ENCODE peak calls at places on chromosomes 12 and 14, in four cellular contexts. Z is A549, J is Panc1, B is WERI-Rb-1. U is an unnamed sample.

GRCh38 chr14:73269729-73270651 is 32.7 kb downstream of the PAPLN start:
- DNase-seq in Z (no peak), J (no peak), B (no peak), U (peak; percentile 93)

GRCh38 chr12:56987011-56987410 is 19.3 kb downstream of the ZBTB39 start:
- DNase-seq in Z (no peak), J (no peak), B (no peak), U (no peak)

GRCh38 chr12:77058740-77059139 is 6.6 kb downstream of the E2F7 start:
- DNase-seq in Z (no peak), J (no peak), B (no peak), U (no peak)

GRCh38 chr12:130281157-130281799 is 56.4 kb upstream of the PIWIL1 start:
- DNase-seq in Z (peak; percentile 25), J (no peak), B (peak; percentile 83), U (no peak)

GRCh38 chr14:99756796-99757195 is 36.4 kb upstream of the EML1 start:
- DNase-seq in Z (no peak), J (no peak), B (no peak), U (peak; percentile 50)

GRCh38 chr12:96063046-96063445 is 27.7 kb upstream of the LTA4H start:
- DNase-seq in Z (peak; percentile 26), J (no peak), B (no peak), U (peak; percentile 72)

GRCh38 chr12:21527451-21528180 is 1.5 kb downstream of the SPX start:
- DNase-seq in Z (peak; percentile 70), J (no peak), B (peak; percentile 38), U (peak; percentile 75)

GRCh38 chr12:1890119-1890703 is 28.2 kb downstream of the CACNA2D4 start:
- DNase-seq in Z (no peak), J (no peak), B (no peak), U (no peak)

GRCh38 chr12:57985685-57986084 is 44.3 kb downstream of the ATP23 start:
- DNase-seq in Z (no peak), J (no peak), B (no peak), U (no peak)

GRCh38 chr14:64841121-64841611 is 38.5 kb downstream of the SPTB start:
- DNase-seq in Z (peak; percentile 58), J (no peak), B (no peak), U (no peak)

GRCh38 chr12:11763760-11764520 is 114.5 kb downstream of the ETV6 start:
- DNase-seq in Z (no peak), J (no peak), B (no peak), U (no peak)

GRCh38 chr12:45634273-45634917 is 95.1 kb upstream of the ARID2 start:
- DNase-seq in Z (no peak), J (no peak), B (no peak), U (no peak)

GRCh38 chr12:124768462-124769165 is 95.0 kb downstream of the SCARB1 start:
- DNase-seq in Z (no peak), J (no peak), B (peak; percentile 48), U (no peak)

GRCh38 chr12:50390284-50390683 is 6.1 kb downstream of the FAM186A start:
- DNase-seq in Z (peak; percentile 35), J (no peak), B (no peak), U (peak; percentile 92)

GRCh38 chr14:32545109-32545857 is 216.2 kb downstream of the AKAP6 start:
- DNase-seq in Z (no peak), J (no peak), B (no peak), U (no peak)

GRCh38 chr12:104115587-104115975 is 22.4 kb downstream of the NFYB start:
- DNase-seq in Z (no peak), J (no peak), B (no peak), U (no peak)

GRCh38 chr14:78405071-78405856 is 235.1 kb downstream of the NRXN3 start:
- DNase-seq in Z (no peak), J (no peak), B (no peak), U (no peak)

GRCh38 chr12:119772431-119772830 is 104.5 kb downstream of the PRKAB1 start:
- DNase-seq in Z (no peak), J (no peak), B (no peak), U (no peak)

GRCh38 chr12:57099062-57099714 is 10.3 kb downstream of the NAB2 start:
- DNase-seq in Z (no peak), J (no peak), B (no peak), U (peak; percentile 70)

GRCh38 chr14:47976139-47976538 is 300.7 kb upstream of the MDGA2 start:
- DNase-seq in Z (no peak), J (no peak), B (no peak), U (no peak)

GRCh38 chr14:95361373-95362179 is 41.9 kb upstream of the CLMN start:
- DNase-seq in Z (peak; percentile 25), J (no peak), B (peak; percentile 49), U (no peak)

GRCh38 chr12:6774557-6775062 is 2.3 kb downstream of the LAG3 start:
- DNase-seq in Z (no peak), J (no peak), B (no peak), U (peak; percentile 48)

GRCh38 chr12:57838594-57839302 is 7.8 kb downstream of the CTDSP2 start:
- DNase-seq in Z (no peak), J (no peak), B (no peak), U (peak; percentile 54)

GRCh38 chr14:66005899-66006434 is 480.2 kb upstream of the CCDC196 start:
- DNase-seq in Z (no peak), J (no peak), B (no peak), U (no peak)

GRCh38 chr12:4201333-4202105 is 72.0 kb upstream of the CCND2 start:
- DNase-seq in Z (no peak), J (no peak), B (no peak), U (peak; percentile 9)

GRCh38 chr14:73295198-73295796 is 58.0 kb downstream of the PAPLN start:
- DNase-seq in Z (peak; percentile 43), J (no peak), B (no peak), U (no peak)

GRCh38 chr12:42612258-42612608 is 22.7 kb upstream of the PRICKLE1 start:
- DNase-seq in Z (no peak), J (no peak), B (no peak), U (no peak)

GRCh38 chr12:71804505-71804904 is 35.1 kb upstream of the TBC1D15 start:
- DNase-seq in Z (no peak), J (no peak), B (peak; percentile 10), U (no peak)

GRCh38 chr12:115166698-115167315 is 482.8 kb upstream of the TBX3 start:
- DNase-seq in Z (no peak), J (no peak), B (peak; percentile 12), U (no peak)

GRCh38 chr12:85390281-85390680 is 110.3 kb downstream of the ALX1 start:
- DNase-seq in Z (no peak), J (no peak), B (no peak), U (no peak)

GRCh38 chr12:104737682-104738370 is 220.3 kb downstream of the SLC41A2 start:
- DNase-seq in Z (no peak), J (no peak), B (no peak), U (no peak)

DNA sequence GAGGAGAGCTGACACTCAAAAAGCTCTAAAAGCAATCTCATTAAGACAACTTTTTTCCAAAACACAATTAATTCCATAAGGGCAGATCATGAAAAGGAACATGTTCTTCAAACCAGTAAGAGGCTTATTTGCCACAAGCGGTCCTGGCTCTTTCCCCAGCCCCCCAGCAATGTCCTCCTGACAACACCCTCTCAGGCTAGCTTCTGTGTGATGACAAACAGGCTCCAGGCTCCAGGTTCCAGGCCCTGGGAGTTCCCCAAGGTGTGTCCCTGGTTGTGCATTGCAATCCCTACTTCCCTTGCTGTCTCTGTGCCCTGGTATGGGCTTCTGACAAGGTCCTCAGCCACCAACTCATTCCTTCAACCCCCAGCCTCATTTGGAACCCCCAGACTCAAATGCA is 8.9 kb downstream of the HVCN1 start:
- DNase-seq in Z (no peak), J (no peak), B (no peak), U (peak; percentile 34)
- TF ChIP-seq CTCF in Z (no peak), J (no peak), B (no peak), U (no peak)

GRCh38 chr12:100927825-100928224 is 133.2 kb downstream of the ANO4 start:
- DNase-seq in Z (no peak), J (no peak), B (no peak), U (peak; percentile 59)

DNA sequence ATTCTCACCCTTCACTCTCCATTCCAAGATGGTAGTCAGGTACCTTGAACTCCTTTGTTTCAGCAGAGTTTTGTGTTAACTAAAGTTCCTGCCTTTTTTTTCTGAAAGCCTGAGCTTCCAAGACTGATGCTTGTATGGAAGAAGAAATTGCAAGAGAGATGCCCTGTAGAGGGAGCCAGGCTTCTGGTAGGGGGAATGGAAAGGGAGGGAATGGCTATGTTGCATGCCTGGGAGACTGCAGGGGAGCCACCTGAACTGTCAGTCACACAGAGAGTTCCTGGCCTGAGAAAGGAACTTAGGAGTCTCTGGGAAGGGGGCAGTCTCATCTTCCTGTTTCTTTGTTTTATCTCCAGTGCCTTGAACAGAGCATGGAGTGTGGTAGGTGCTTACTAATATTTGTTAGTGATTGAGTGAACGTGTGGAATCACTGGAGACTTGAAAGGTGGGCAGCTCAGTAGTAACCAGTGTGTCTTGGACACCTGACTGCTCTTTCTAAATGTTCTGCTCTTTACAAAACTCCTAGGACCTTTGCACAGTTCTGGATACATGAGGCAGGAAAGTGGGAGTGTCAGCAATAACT is 132.2 kb downstream of the ANO4 start:
- DNase-seq in Z (no peak), J (no peak), B (peak; percentile 51), U (no peak)
- TF ChIP-seq CTCF in Z (no peak), J (peak; percentile 29), B (peak; percentile 52), U (peak; percentile 44)

GRCh38 chr14:58796201-58796600 is 158.4 kb downstream of the DACT1 start:
- DNase-seq in Z (no peak), J (no peak), B (no peak), U (no peak)

GRCh38 chr14:58789756-58790155 is 152.0 kb downstream of the DACT1 start:
- DNase-seq in Z (no peak), J (no peak), B (no peak), U (no peak)

GRCh38 chr14:58794993-58795762 is 157.4 kb downstream of the DACT1 start:
- DNase-seq in Z (no peak), J (no peak), B (no peak), U (no peak)

GRCh38 chr14:58792421-58792820 is 154.7 kb downstream of the DACT1 start:
- DNase-seq in Z (no peak), J (no peak), B (no peak), U (peak; percentile 38)

GRCh38 chr14:58793096-58793740 is 155.5 kb downstream of the DACT1 start:
- DNase-seq in Z (peak; percentile 24), J (no peak), B (no peak), U (no peak)
- TF ChIP-seq CTCF in Z (no peak), J (no peak), B (no peak), U (no peak)

GRCh38 chr12:26770239-26771070 is 62.5 kb downstream of the ITPR2 start:
- DNase-seq in Z (no peak), J (no peak), B (no peak), U (no peak)

GRCh38 chr12:26768611-26769603 is 64.1 kb downstream of the ITPR2 start:
- DNase-seq in Z (no peak), J (no peak), B (no peak), U (no peak)

GRCh38 chr12:26767865-26768264 is 65.1 kb downstream of the ITPR2 start:
- DNase-seq in Z (no peak), J (no peak), B (no peak), U (no peak)

GRCh38 chr12:26769611-26770010 is 63.4 kb downstream of the ITPR2 start:
- DNase-seq in Z (no peak), J (no peak), B (no peak), U (no peak)

DNA sequence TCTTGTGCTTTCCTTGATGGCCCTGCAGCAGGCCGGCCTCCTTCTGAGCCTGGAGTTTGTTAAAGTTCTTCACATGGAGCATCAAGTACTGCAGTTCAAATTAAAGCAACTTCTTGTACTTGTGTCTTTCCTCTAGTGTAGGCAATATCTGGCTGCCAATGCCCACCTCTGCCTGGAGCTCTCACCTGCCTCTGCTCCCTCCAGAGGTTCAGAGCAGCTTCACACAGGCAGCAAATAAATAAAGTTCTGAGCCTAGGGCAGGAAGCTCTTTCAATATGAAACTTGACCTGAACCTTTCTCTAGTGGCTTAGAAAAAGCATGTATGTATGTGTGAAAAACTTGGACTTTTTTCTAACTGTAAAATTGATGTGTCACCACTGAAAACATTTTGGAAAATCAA is 65.9 kb downstream of the ITPR2 start:
- DNase-seq in Z (no peak), J (no peak), B (no peak), U (no peak)
- TF ChIP-seq CTCF in Z (no peak), J (no peak), B (no peak), U (no peak)